ENCODE peak calls at places on chromosomes 6 and 20, in ten cellular contexts. One of them, this sample, is unnamed.

GRCh38 chr6:165092881-165093595 is 216.4 kb downstream of the C6orf118 start:
- DNase-seq in A172: peak
- DNase-seq in prostate gland: no peak
- DNase-seq in brain microvascular endothelial cell: no peak
- DNase-seq in SK-MEL-5: no peak
- DNase-seq in SW480: no peak
- DNase-seq in PC-3: peak
- DNase-seq in activated CD4-positive, CD25-positive, alpha-beta regulatory T cell: no peak
- DNase-seq in nephron progenitor cell: no peak
- DNase-seq in HTR-8/SVneo: no peak
- DNase-seq in this sample: no peak

GRCh38 chr6:24949020-24949569 is 13.3 kb upstream of the RIPOR2 start:
- DNase-seq in SK-MEL-5: no peak
- DNase-seq in brain microvascular endothelial cell: no peak
- DNase-seq in activated CD4-positive, CD25-positive, alpha-beta regulatory T cell: no peak
- DNase-seq in PC-3: no peak
- DNase-seq in SW480: no peak
- DNase-seq in nephron progenitor cell: no peak
- DNase-seq in A172: no peak
- DNase-seq in prostate gland: no peak
- DNase-seq in HTR-8/SVneo: no peak
- DNase-seq in this sample: no peak

GRCh38 chr6:18388252-18388651 is 1.1 kb downstream of the RNF144B start:
- DNase-seq in brain microvascular endothelial cell: no peak
- DNase-seq in HTR-8/SVneo: no peak
- DNase-seq in activated CD4-positive, CD25-positive, alpha-beta regulatory T cell: no peak
- DNase-seq in SW480: no peak
- DNase-seq in nephron progenitor cell: no peak
- DNase-seq in A172: no peak
- DNase-seq in prostate gland: no peak
- DNase-seq in SK-MEL-5: peak
- DNase-seq in PC-3: peak
- DNase-seq in this sample: no peak

GRCh38 chr6:82298012-82298411 is 50.5 kb upstream of the IBTK start:
- DNase-seq in activated CD4-positive, CD25-positive, alpha-beta regulatory T cell: no peak
- DNase-seq in SK-MEL-5: no peak
- DNase-seq in brain microvascular endothelial cell: peak
- DNase-seq in SW480: no peak
- DNase-seq in nephron progenitor cell: no peak
- DNase-seq in PC-3: peak
- DNase-seq in A172: peak
- DNase-seq in HTR-8/SVneo: peak
- DNase-seq in prostate gland: no peak
- DNase-seq in this sample: no peak

GRCh38 chr6:159267165-159267564 is 98.0 kb downstream of the FNDC1 start:
- DNase-seq in HTR-8/SVneo: no peak
- DNase-seq in prostate gland: no peak
- DNase-seq in brain microvascular endothelial cell: peak
- DNase-seq in PC-3: peak
- DNase-seq in activated CD4-positive, CD25-positive, alpha-beta regulatory T cell: no peak
- DNase-seq in SK-MEL-5: peak
- DNase-seq in nephron progenitor cell: peak
- DNase-seq in SW480: no peak
- DNase-seq in A172: peak
- DNase-seq in this sample: peak

GRCh38 chr6:27608916-27609883 is 136.3 kb upstream of the ZNF184 start:
- DNase-seq in A172: peak
- DNase-seq in prostate gland: no peak
- DNase-seq in SW480: peak
- DNase-seq in nephron progenitor cell: peak
- DNase-seq in activated CD4-positive, CD25-positive, alpha-beta regulatory T cell: no peak
- DNase-seq in PC-3: peak
- DNase-seq in brain microvascular endothelial cell: peak
- DNase-seq in HTR-8/SVneo: no peak
- DNase-seq in SK-MEL-5: peak
- DNase-seq in this sample: no peak

GRCh38 chr6:109693128-109693527 is 2.0 kb downstream of the FIG4 start:
- DNase-seq in PC-3: no peak
- DNase-seq in nephron progenitor cell: no peak
- DNase-seq in SW480: no peak
- DNase-seq in HTR-8/SVneo: no peak
- DNase-seq in prostate gland: no peak
- DNase-seq in brain microvascular endothelial cell: no peak
- DNase-seq in A172: no peak
- DNase-seq in SK-MEL-5: no peak
- DNase-seq in activated CD4-positive, CD25-positive, alpha-beta regulatory T cell: no peak
- DNase-seq in this sample: no peak

GRCh38 chr6:41846666-41847237 is 48.4 kb downstream of the USP49 start:
- DNase-seq in prostate gland: peak
- DNase-seq in brain microvascular endothelial cell: peak
- DNase-seq in HTR-8/SVneo: peak
- DNase-seq in A172: peak
- DNase-seq in activated CD4-positive, CD25-positive, alpha-beta regulatory T cell: no peak
- DNase-seq in SK-MEL-5: peak
- DNase-seq in PC-3: peak
- DNase-seq in nephron progenitor cell: peak
- DNase-seq in SW480: peak
- DNase-seq in this sample: peak

GRCh38 chr6:134589512-134589911 is 271.6 kb upstream of the SGK1 start:
- DNase-seq in nephron progenitor cell: no peak
- DNase-seq in SW480: no peak
- DNase-seq in PC-3: peak
- DNase-seq in brain microvascular endothelial cell: peak
- DNase-seq in SK-MEL-5: peak
- DNase-seq in prostate gland: no peak
- DNase-seq in A172: peak
- DNase-seq in activated CD4-positive, CD25-positive, alpha-beta regulatory T cell: no peak
- DNase-seq in HTR-8/SVneo: peak
- DNase-seq in this sample: peak

GRCh38 chr20:12762725-12763124 is 246.0 kb upstream of the SPTLC3 start:
- DNase-seq in PC-3: no peak
- DNase-seq in SW480: no peak
- DNase-seq in nephron progenitor cell: peak
- DNase-seq in HTR-8/SVneo: no peak
- DNase-seq in A172: no peak
- DNase-seq in brain microvascular endothelial cell: no peak
- DNase-seq in activated CD4-positive, CD25-positive, alpha-beta regulatory T cell: no peak
- DNase-seq in prostate gland: no peak
- DNase-seq in SK-MEL-5: peak
- DNase-seq in this sample: no peak

GRCh38 chr20:3821996-3822395 is 1.6 kb downstream of the AP5S1 start:
- DNase-seq in HTR-8/SVneo: no peak
- DNase-seq in brain microvascular endothelial cell: no peak
- DNase-seq in SK-MEL-5: no peak
- DNase-seq in prostate gland: no peak
- DNase-seq in nephron progenitor cell: no peak
- DNase-seq in A172: no peak
- DNase-seq in SW480: no peak
- DNase-seq in activated CD4-positive, CD25-positive, alpha-beta regulatory T cell: no peak
- DNase-seq in PC-3: no peak
- DNase-seq in this sample: no peak

GRCh38 chr20:34320861-34321260 is 17.7 kb upstream of the AHCY start:
- DNase-seq in SK-MEL-5: no peak
- DNase-seq in nephron progenitor cell: no peak
- DNase-seq in A172: no peak
- DNase-seq in SW480: no peak
- DNase-seq in PC-3: no peak
- DNase-seq in brain microvascular endothelial cell: no peak
- DNase-seq in activated CD4-positive, CD25-positive, alpha-beta regulatory T cell: no peak
- DNase-seq in prostate gland: no peak
- DNase-seq in HTR-8/SVneo: no peak
- DNase-seq in this sample: no peak

GRCh38 chr6:109690373-109690739 is 646 bp downstream of the AK9 start:
- DNase-seq in HTR-8/SVneo: no peak
- DNase-seq in prostate gland: peak
- DNase-seq in nephron progenitor cell: peak
- DNase-seq in PC-3: peak
- DNase-seq in activated CD4-positive, CD25-positive, alpha-beta regulatory T cell: peak
- DNase-seq in A172: no peak
- DNase-seq in SW480: peak
- DNase-seq in brain microvascular endothelial cell: no peak
- DNase-seq in SK-MEL-5: no peak
- DNase-seq in this sample: peak

GRCh38 chr6:130760006-130760405 is 67.2 kb upstream of the SMLR1 start:
- DNase-seq in A172: peak
- DNase-seq in activated CD4-positive, CD25-positive, alpha-beta regulatory T cell: no peak
- DNase-seq in PC-3: peak
- DNase-seq in prostate gland: no peak
- DNase-seq in HTR-8/SVneo: peak
- DNase-seq in brain microvascular endothelial cell: peak
- DNase-seq in SK-MEL-5: peak
- DNase-seq in SW480: peak
- DNase-seq in nephron progenitor cell: no peak
- DNase-seq in this sample: peak

GRCh38 chr6:40391851-40392595 is 195.1 kb downstream of the LRFN2 start:
- DNase-seq in SK-MEL-5: no peak
- DNase-seq in nephron progenitor cell: no peak
- DNase-seq in prostate gland: no peak
- DNase-seq in brain microvascular endothelial cell: no peak
- DNase-seq in A172: no peak
- DNase-seq in activated CD4-positive, CD25-positive, alpha-beta regulatory T cell: no peak
- DNase-seq in SW480: no peak
- DNase-seq in PC-3: no peak
- DNase-seq in HTR-8/SVneo: no peak
- DNase-seq in this sample: no peak

GRCh38 chr20:24118781-24119175 is 130.2 kb upstream of the GGTLC1 start:
- DNase-seq in prostate gland: peak
- DNase-seq in brain microvascular endothelial cell: no peak
- DNase-seq in HTR-8/SVneo: no peak
- DNase-seq in activated CD4-positive, CD25-positive, alpha-beta regulatory T cell: no peak
- DNase-seq in SW480: peak
- DNase-seq in PC-3: peak
- DNase-seq in nephron progenitor cell: no peak
- DNase-seq in SK-MEL-5: no peak
- DNase-seq in A172: peak
- DNase-seq in this sample: no peak

GRCh38 chr20:31837896-31838397 is 7.5 kb downstream of the FOXS1 start:
- DNase-seq in A172: peak
- DNase-seq in HTR-8/SVneo: no peak
- DNase-seq in SK-MEL-5: no peak
- DNase-seq in brain microvascular endothelial cell: peak
- DNase-seq in activated CD4-positive, CD25-positive, alpha-beta regulatory T cell: no peak
- DNase-seq in SW480: no peak
- DNase-seq in PC-3: no peak
- DNase-seq in prostate gland: no peak
- DNase-seq in nephron progenitor cell: no peak
- DNase-seq in this sample: no peak

GRCh38 chr6:42555477-42556457 is 8.1 kb upstream of the UBR2 start:
- DNase-seq in prostate gland: no peak
- DNase-seq in SW480: peak
- DNase-seq in SK-MEL-5: peak
- DNase-seq in nephron progenitor cell: no peak
- DNase-seq in activated CD4-positive, CD25-positive, alpha-beta regulatory T cell: no peak
- DNase-seq in HTR-8/SVneo: no peak
- DNase-seq in brain microvascular endothelial cell: no peak
- DNase-seq in PC-3: peak
- DNase-seq in A172: peak
- DNase-seq in this sample: no peak

GRCh38 chr6:88662163-88662580 is 301.2 kb downstream of the RNGTT start:
- DNase-seq in activated CD4-positive, CD25-positive, alpha-beta regulatory T cell: no peak
- DNase-seq in SK-MEL-5: no peak
- DNase-seq in nephron progenitor cell: no peak
- DNase-seq in PC-3: no peak
- DNase-seq in HTR-8/SVneo: no peak
- DNase-seq in prostate gland: no peak
- DNase-seq in A172: no peak
- DNase-seq in SW480: peak
- DNase-seq in brain microvascular endothelial cell: no peak
- DNase-seq in this sample: no peak

GRCh38 chr20:32585011-32585518 is at the start of gene NOL4L:
- DNase-seq in HTR-8/SVneo: no peak
- DNase-seq in activated CD4-positive, CD25-positive, alpha-beta regulatory T cell: no peak
- DNase-seq in SW480: peak
- DNase-seq in brain microvascular endothelial cell: no peak
- DNase-seq in A172: no peak
- DNase-seq in SK-MEL-5: no peak
- DNase-seq in PC-3: peak
- DNase-seq in nephron progenitor cell: peak
- DNase-seq in prostate gland: no peak
- DNase-seq in this sample: peak

GRCh38 chr6:28218312-28219248 is 6.5 kb upstream of the ZSCAN9 start:
- DNase-seq in activated CD4-positive, CD25-positive, alpha-beta regulatory T cell: no peak
- DNase-seq in SK-MEL-5: peak
- DNase-seq in nephron progenitor cell: peak
- DNase-seq in A172: peak
- DNase-seq in HTR-8/SVneo: peak
- DNase-seq in PC-3: peak
- DNase-seq in brain microvascular endothelial cell: peak
- DNase-seq in SW480: peak
- DNase-seq in prostate gland: peak
- DNase-seq in this sample: peak

GRCh38 chr6:22828179-22829062 is 259.1 kb downstream of the HDGFL1 start:
- DNase-seq in A172: peak
- DNase-seq in SK-MEL-5: peak
- DNase-seq in HTR-8/SVneo: peak
- DNase-seq in PC-3: peak
- DNase-seq in SW480: peak
- DNase-seq in activated CD4-positive, CD25-positive, alpha-beta regulatory T cell: no peak
- DNase-seq in brain microvascular endothelial cell: peak
- DNase-seq in nephron progenitor cell: peak
- DNase-seq in prostate gland: peak
- DNase-seq in this sample: peak

GRCh38 chr6:45075246-45075645 is 252.9 kb upstream of the RUNX2 start:
- DNase-seq in SK-MEL-5: no peak
- DNase-seq in SW480: no peak
- DNase-seq in brain microvascular endothelial cell: peak
- DNase-seq in nephron progenitor cell: no peak
- DNase-seq in HTR-8/SVneo: peak
- DNase-seq in activated CD4-positive, CD25-positive, alpha-beta regulatory T cell: no peak
- DNase-seq in A172: peak
- DNase-seq in PC-3: peak
- DNase-seq in prostate gland: no peak
- DNase-seq in this sample: no peak

GRCh38 chr20:44203161-44203560 is 7.4 kb downstream of the OSER1 start:
- DNase-seq in activated CD4-positive, CD25-positive, alpha-beta regulatory T cell: no peak
- DNase-seq in nephron progenitor cell: no peak
- DNase-seq in brain microvascular endothelial cell: no peak
- DNase-seq in HTR-8/SVneo: no peak
- DNase-seq in prostate gland: no peak
- DNase-seq in SW480: no peak
- DNase-seq in A172: peak
- DNase-seq in PC-3: no peak
- DNase-seq in SK-MEL-5: peak
- DNase-seq in this sample: no peak

GRCh38 chr20:57562541-57563465 is 1.9 kb downstream of the PCK1 start:
- DNase-seq in SW480: no peak
- DNase-seq in PC-3: no peak
- DNase-seq in A172: no peak
- DNase-seq in HTR-8/SVneo: no peak
- DNase-seq in activated CD4-positive, CD25-positive, alpha-beta regulatory T cell: no peak
- DNase-seq in brain microvascular endothelial cell: no peak
- DNase-seq in nephron progenitor cell: no peak
- DNase-seq in SK-MEL-5: no peak
- DNase-seq in prostate gland: no peak
- DNase-seq in this sample: no peak

GRCh38 chr20:38764563-38765355 is 16.5 kb downstream of the ACTR5 start:
- DNase-seq in PC-3: peak
- DNase-seq in SW480: peak
- DNase-seq in nephron progenitor cell: no peak
- DNase-seq in A172: peak
- DNase-seq in prostate gland: no peak
- DNase-seq in activated CD4-positive, CD25-positive, alpha-beta regulatory T cell: peak
- DNase-seq in HTR-8/SVneo: peak
- DNase-seq in brain microvascular endothelial cell: peak
- DNase-seq in SK-MEL-5: peak
- DNase-seq in this sample: no peak

GRCh38 chr6:16320533-16321340 is 82.3 kb downstream of the GMPR start:
- DNase-seq in HTR-8/SVneo: no peak
- DNase-seq in activated CD4-positive, CD25-positive, alpha-beta regulatory T cell: no peak
- DNase-seq in SW480: no peak
- DNase-seq in A172: no peak
- DNase-seq in prostate gland: no peak
- DNase-seq in PC-3: no peak
- DNase-seq in nephron progenitor cell: no peak
- DNase-seq in SK-MEL-5: no peak
- DNase-seq in brain microvascular endothelial cell: no peak
- DNase-seq in this sample: no peak

GRCh38 chr6:1603708-1604346 is 5.9 kb upstream of the FOXC1 start:
- DNase-seq in A172: no peak
- DNase-seq in SW480: peak
- DNase-seq in HTR-8/SVneo: no peak
- DNase-seq in PC-3: peak
- DNase-seq in prostate gland: peak
- DNase-seq in activated CD4-positive, CD25-positive, alpha-beta regulatory T cell: no peak
- DNase-seq in brain microvascular endothelial cell: no peak
- DNase-seq in SK-MEL-5: no peak
- DNase-seq in nephron progenitor cell: no peak
- DNase-seq in this sample: no peak